ENCODE peak calls at places on chromosomes 7 and 10, in nine cellular contexts. One of them, this sample, is unnamed.

GRCh38 chr10:29618341-29619171 is 16.2 kb downstream of the SVIL start:
- DNase-seq in WERI-Rb-1: no peak
- DNase-seq in stimulated activated CD8-positive, alpha-beta memory T cell treated with anti-CD3 and anti-CD28 coated beads, Interleukin-15, amount 100 ng/mL, for 24 hours: no peak
- DNase-seq in HFFc6: no peak
- DNase-seq in heart right ventricle: no peak
- DNase-seq in amygdala: no peak
- DNase-seq in posterior cingulate gyrus: no peak
- DNase-seq in WTC11: no peak
- DNase-seq in fibroblast of the aortic adventitia: peak
- DNase-seq in this sample: no peak

GRCh38 chr7:109879429-109879828 is 1211.5 kb upstream of the LRRN3 start:
- DNase-seq in fibroblast of the aortic adventitia: no peak
- DNase-seq in WERI-Rb-1: no peak
- DNase-seq in WTC11: no peak
- DNase-seq in heart right ventricle: no peak
- DNase-seq in posterior cingulate gyrus: no peak
- DNase-seq in stimulated activated CD8-positive, alpha-beta memory T cell treated with anti-CD3 and anti-CD28 coated beads, Interleukin-15, amount 100 ng/mL, for 24 hours: no peak
- DNase-seq in HFFc6: no peak
- DNase-seq in amygdala: no peak
- DNase-seq in this sample: no peak

GRCh38 chr10:48215148-48215982 is 59.1 kb downstream of the FRMPD2 start:
- DNase-seq in posterior cingulate gyrus: no peak
- DNase-seq in fibroblast of the aortic adventitia: peak
- DNase-seq in WTC11: peak
- DNase-seq in heart right ventricle: no peak
- DNase-seq in amygdala: no peak
- DNase-seq in stimulated activated CD8-positive, alpha-beta memory T cell treated with anti-CD3 and anti-CD28 coated beads, Interleukin-15, amount 100 ng/mL, for 24 hours: no peak
- DNase-seq in WERI-Rb-1: peak
- DNase-seq in HFFc6: peak
- DNase-seq in this sample: peak

GRCh38 chr7:95686109-95686508 is 86.2 kb upstream of the DYNC1I1 start:
- DNase-seq in WERI-Rb-1: peak
- DNase-seq in stimulated activated CD8-positive, alpha-beta memory T cell treated with anti-CD3 and anti-CD28 coated beads, Interleukin-15, amount 100 ng/mL, for 24 hours: no peak
- DNase-seq in fibroblast of the aortic adventitia: peak
- DNase-seq in HFFc6: peak
- DNase-seq in WTC11: peak
- DNase-seq in heart right ventricle: peak
- DNase-seq in posterior cingulate gyrus: no peak
- DNase-seq in amygdala: peak
- DNase-seq in this sample: no peak

GRCh38 chr10:111840546-111840945 is 343.0 kb downstream of the GPAM start:
- DNase-seq in stimulated activated CD8-positive, alpha-beta memory T cell treated with anti-CD3 and anti-CD28 coated beads, Interleukin-15, amount 100 ng/mL, for 24 hours: no peak
- DNase-seq in posterior cingulate gyrus: no peak
- DNase-seq in fibroblast of the aortic adventitia: no peak
- DNase-seq in heart right ventricle: no peak
- DNase-seq in HFFc6: no peak
- DNase-seq in amygdala: no peak
- DNase-seq in WTC11: no peak
- DNase-seq in WERI-Rb-1: no peak
- DNase-seq in this sample: no peak

GRCh38 chr10:101050206-101051069 is 11.4 kb upstream of the KAZALD1 start:
- DNase-seq in posterior cingulate gyrus: no peak
- DNase-seq in HFFc6: peak
- DNase-seq in WTC11: peak
- DNase-seq in amygdala: no peak
- DNase-seq in stimulated activated CD8-positive, alpha-beta memory T cell treated with anti-CD3 and anti-CD28 coated beads, Interleukin-15, amount 100 ng/mL, for 24 hours: peak
- DNase-seq in WERI-Rb-1: peak
- DNase-seq in fibroblast of the aortic adventitia: peak
- DNase-seq in heart right ventricle: peak
- DNase-seq in this sample: no peak

GRCh38 chr10:94496010-94496409 is 49.6 kb upstream of the HELLS start:
- DNase-seq in amygdala: no peak
- DNase-seq in heart right ventricle: no peak
- DNase-seq in WTC11: no peak
- DNase-seq in fibroblast of the aortic adventitia: peak
- DNase-seq in HFFc6: peak
- DNase-seq in stimulated activated CD8-positive, alpha-beta memory T cell treated with anti-CD3 and anti-CD28 coated beads, Interleukin-15, amount 100 ng/mL, for 24 hours: no peak
- DNase-seq in posterior cingulate gyrus: no peak
- DNase-seq in WERI-Rb-1: no peak
- DNase-seq in this sample: no peak

GRCh38 chr7:73555411-73555982 is 2.0 kb downstream of the BCL7B start:
- DNase-seq in posterior cingulate gyrus: peak
- DNase-seq in HFFc6: no peak
- DNase-seq in heart right ventricle: no peak
- DNase-seq in WERI-Rb-1: no peak
- DNase-seq in WTC11: no peak
- DNase-seq in stimulated activated CD8-positive, alpha-beta memory T cell treated with anti-CD3 and anti-CD28 coated beads, Interleukin-15, amount 100 ng/mL, for 24 hours: no peak
- DNase-seq in amygdala: no peak
- DNase-seq in fibroblast of the aortic adventitia: no peak
- DNase-seq in this sample: no peak

GRCh38 chr7:70907594-70907993 is 224.3 kb upstream of the GALNT17 start:
- DNase-seq in heart right ventricle: no peak
- DNase-seq in stimulated activated CD8-positive, alpha-beta memory T cell treated with anti-CD3 and anti-CD28 coated beads, Interleukin-15, amount 100 ng/mL, for 24 hours: no peak
- DNase-seq in amygdala: no peak
- DNase-seq in WTC11: no peak
- DNase-seq in fibroblast of the aortic adventitia: no peak
- DNase-seq in posterior cingulate gyrus: no peak
- DNase-seq in HFFc6: no peak
- DNase-seq in WERI-Rb-1: no peak
- DNase-seq in this sample: no peak

GRCh38 chr10:132519382-132520146 is 18.0 kb upstream of the INPP5A start:
- DNase-seq in amygdala: no peak
- DNase-seq in fibroblast of the aortic adventitia: no peak
- DNase-seq in WTC11: peak
- DNase-seq in HFFc6: no peak
- DNase-seq in stimulated activated CD8-positive, alpha-beta memory T cell treated with anti-CD3 and anti-CD28 coated beads, Interleukin-15, amount 100 ng/mL, for 24 hours: no peak
- DNase-seq in heart right ventricle: peak
- DNase-seq in posterior cingulate gyrus: peak
- DNase-seq in WERI-Rb-1: no peak
- DNase-seq in this sample: no peak

GRCh38 chr7:138961159-138961558 is 20.0 kb downstream of the KIAA1549 start:
- DNase-seq in stimulated activated CD8-positive, alpha-beta memory T cell treated with anti-CD3 and anti-CD28 coated beads, Interleukin-15, amount 100 ng/mL, for 24 hours: no peak
- DNase-seq in fibroblast of the aortic adventitia: peak
- DNase-seq in HFFc6: no peak
- DNase-seq in WERI-Rb-1: no peak
- DNase-seq in posterior cingulate gyrus: no peak
- DNase-seq in amygdala: no peak
- DNase-seq in heart right ventricle: no peak
- DNase-seq in WTC11: no peak
- DNase-seq in this sample: no peak

GRCh38 chr10:131579251-131580071 is 267.9 kb upstream of the TCERG1L start:
- DNase-seq in posterior cingulate gyrus: peak
- DNase-seq in WERI-Rb-1: no peak
- DNase-seq in fibroblast of the aortic adventitia: no peak
- DNase-seq in amygdala: no peak
- DNase-seq in heart right ventricle: no peak
- DNase-seq in WTC11: no peak
- DNase-seq in HFFc6: no peak
- DNase-seq in stimulated activated CD8-positive, alpha-beta memory T cell treated with anti-CD3 and anti-CD28 coated beads, Interleukin-15, amount 100 ng/mL, for 24 hours: no peak
- DNase-seq in this sample: no peak

GRCh38 chr7:128150223-128150622 is 90.9 kb upstream of the LEP start:
- DNase-seq in stimulated activated CD8-positive, alpha-beta memory T cell treated with anti-CD3 and anti-CD28 coated beads, Interleukin-15, amount 100 ng/mL, for 24 hours: no peak
- DNase-seq in heart right ventricle: no peak
- DNase-seq in fibroblast of the aortic adventitia: no peak
- DNase-seq in posterior cingulate gyrus: no peak
- DNase-seq in WTC11: no peak
- DNase-seq in WERI-Rb-1: no peak
- DNase-seq in HFFc6: no peak
- DNase-seq in amygdala: no peak
- DNase-seq in this sample: no peak

GRCh38 chr10:3955954-3956617 is 171.1 kb upstream of the KLF6 start:
- DNase-seq in heart right ventricle: no peak
- DNase-seq in WTC11: peak
- DNase-seq in HFFc6: no peak
- DNase-seq in amygdala: no peak
- DNase-seq in WERI-Rb-1: no peak
- DNase-seq in fibroblast of the aortic adventitia: no peak
- DNase-seq in stimulated activated CD8-positive, alpha-beta memory T cell treated with anti-CD3 and anti-CD28 coated beads, Interleukin-15, amount 100 ng/mL, for 24 hours: no peak
- DNase-seq in posterior cingulate gyrus: no peak
- DNase-seq in this sample: peak

GRCh38 chr7:26376208-26376917 is 84.7 kb downstream of the SNX10 start:
- DNase-seq in fibroblast of the aortic adventitia: no peak
- DNase-seq in heart right ventricle: no peak
- DNase-seq in WTC11: peak
- DNase-seq in HFFc6: no peak
- DNase-seq in WERI-Rb-1: peak
- DNase-seq in amygdala: peak
- DNase-seq in posterior cingulate gyrus: peak
- DNase-seq in stimulated activated CD8-positive, alpha-beta memory T cell treated with anti-CD3 and anti-CD28 coated beads, Interleukin-15, amount 100 ng/mL, for 24 hours: peak
- DNase-seq in this sample: no peak

GRCh38 chr7:5195157-5195556 is 5.1 kb downstream of the WIPI2 start:
- DNase-seq in stimulated activated CD8-positive, alpha-beta memory T cell treated with anti-CD3 and anti-CD28 coated beads, Interleukin-15, amount 100 ng/mL, for 24 hours: no peak
- DNase-seq in HFFc6: no peak
- DNase-seq in heart right ventricle: no peak
- DNase-seq in WTC11: no peak
- DNase-seq in WERI-Rb-1: no peak
- DNase-seq in amygdala: no peak
- DNase-seq in posterior cingulate gyrus: no peak
- DNase-seq in fibroblast of the aortic adventitia: no peak
- DNase-seq in this sample: no peak

GRCh38 chr10:14560274-14560673 is 214.4 kb downstream of the FAM107B start:
- DNase-seq in HFFc6: peak
- DNase-seq in stimulated activated CD8-positive, alpha-beta memory T cell treated with anti-CD3 and anti-CD28 coated beads, Interleukin-15, amount 100 ng/mL, for 24 hours: no peak
- DNase-seq in amygdala: no peak
- DNase-seq in WTC11: peak
- DNase-seq in fibroblast of the aortic adventitia: peak
- DNase-seq in heart right ventricle: no peak
- DNase-seq in WERI-Rb-1: no peak
- DNase-seq in posterior cingulate gyrus: no peak
- DNase-seq in this sample: no peak